ENCODE peak calls at places on chromosome 1, in six cellular contexts. X, Z, N, V, P and B are unnamed samples.

GRCh38 chr1:32393832-32394140 is 455 bp downstream of the BSDC1 start:
- DNase-seq in V (no peak), N (no peak), X (no peak), Z (no peak), P (peak; percentile 58), B (no peak)

GRCh38 chr1:161226320-161226711 is 456 bp downstream of the TOMM40L start:
- DNase-seq in V (no peak), P (no peak), X (no peak), N (no peak), Z (no peak), B (no peak)

GRCh38 chr1:152189657-152190442 is 30.8 kb upstream of the RPTN start:
- DNase-seq in N (peak; percentile 37), P (peak; percentile 60), X (no peak), V (peak; percentile 31), Z (no peak), B (no peak)

GRCh38 chr1:232437510-232437909 is 192.4 kb downstream of the SIPA1L2 start:
- DNase-seq in X (no peak), P (no peak), Z (no peak), V (no peak), N (no peak), B (no peak)

GRCh38 chr1:241895013-241895412 is 47.0 kb downstream of the EXO1 start:
- DNase-seq in Z (no peak), V (no peak), P (no peak), X (no peak), N (no peak), B (no peak)

GRCh38 chr1:150696151-150696550 is 803 bp downstream of the GOLPH3L start:
- DNase-seq in Z (no peak), P (no peak), X (no peak), V (no peak), N (no peak), B (no peak)

GRCh38 chr1:12519708-12520364 is 98.2 kb downstream of the DHRS3 start:
- DNase-seq in P (no peak), Z (no peak), N (no peak), X (no peak), V (no peak), B (no peak)

GRCh38 chr1:15952317-15953258 is 23.3 kb downstream of the ZBTB17 start:
- DNase-seq in P (peak; percentile 91), X (no peak), N (no peak), V (no peak), Z (no peak), B (no peak)

GRCh38 chr1:179164494-179164893 is 65.0 kb downstream of the ABL2 start:
- DNase-seq in Z (no peak), X (peak; percentile 31), V (peak; percentile 45), P (no peak), N (no peak), B (no peak)

GRCh38 chr1:36217667-36218066 is 6.6 kb upstream of the THRAP3 start:
- DNase-seq in X (no peak), N (no peak), Z (no peak), V (no peak), P (no peak), B (no peak)

GRCh38 chr1:229149435-229149834 is 121.5 kb upstream of the RAB4A start:
- DNase-seq in Z (no peak), P (no peak), X (no peak), N (no peak), V (no peak), B (no peak)

GRCh38 chr1:67713071-67713806 is 28.2 kb downstream of the GADD45A start:
- DNase-seq in P (peak; percentile 61), N (no peak), X (no peak), V (peak; percentile 45), Z (no peak), B (no peak)

GRCh38 chr1:165434264-165434663 is 10.7 kb downstream of the RXRG start:
- DNase-seq in N (no peak), Z (no peak), X (no peak), P (no peak), V (no peak), B (no peak)

GRCh38 chr1:9362488-9362887 is 69.8 kb downstream of the SPSB1 start:
- DNase-seq in X (no peak), N (no peak), V (no peak), P (no peak), Z (no peak), B (no peak)

GRCh38 chr1:8821084-8821483 is 3.6 kb upstream of the RERE start:
- DNase-seq in V (no peak), Z (no peak), N (no peak), P (no peak), X (no peak), B (no peak)

GRCh38 chr1:89198081-89198480 is 661 bp downstream of the GBP4 start:
- DNase-seq in X (no peak), N (no peak), P (no peak), V (no peak), Z (no peak), B (no peak)

GRCh38 chr1:184555665-184556641 is 169.1 kb downstream of the C1orf21 start:
- DNase-seq in V (no peak), Z (no peak), N (no peak), P (no peak), X (no peak), B (no peak)

GRCh38 chr1:25837253-25837875 is 17.6 kb downstream of the MTFR1L start:
- DNase-seq in X (no peak), N (no peak), V (peak; percentile 41), P (no peak), Z (no peak), B (no peak)

GRCh38 chr1:82059931-82060330 is 259.2 kb downstream of the ADGRL2 start:
- DNase-seq in V (no peak), Z (no peak), N (no peak), P (no peak), X (no peak), B (no peak)
- TF ChIP-seq TAF1 in V (no peak), Z (no peak), N (no peak), P (no peak), X (no peak), B (no peak)

GRCh38 chr1:43318831-43319230 is 18.0 kb downstream of the TIE1 start:
- DNase-seq in V (no peak), X (no peak), N (no peak), Z (no peak), P (no peak), B (no peak)
- TF ChIP-seq POLR2A in V (no peak), X (no peak), N (no peak), Z (no peak), P (no peak), B (no peak)

DNA sequence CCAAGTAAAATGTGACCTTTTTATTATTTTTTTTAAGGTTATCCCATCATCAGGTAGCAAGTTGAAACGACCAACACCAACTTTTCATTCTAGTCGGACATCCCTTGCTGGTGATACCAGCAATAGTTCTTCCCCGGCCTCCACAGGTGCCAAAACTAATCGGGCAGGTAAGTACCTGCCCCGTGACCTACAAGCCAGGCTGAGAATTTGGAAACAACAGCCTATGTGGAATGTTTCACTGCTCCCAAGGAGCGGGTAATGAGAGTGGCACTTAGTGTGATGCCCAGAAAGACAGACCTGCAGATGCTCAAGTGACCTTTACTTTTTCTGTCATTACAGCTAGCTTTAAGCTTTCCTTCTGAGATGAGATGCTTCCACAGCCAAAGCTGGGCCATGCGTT is 6.9 kb upstream of the BMP8A start:
- DNase-seq in P (no peak), X (no peak), V (no peak), Z (no peak), N (no peak), B (no peak)
- TF ChIP-seq POLR2AphosphoS5 in P (no peak), X (no peak), V (no peak), Z (no peak), N (no peak), B (no peak)

DNA sequence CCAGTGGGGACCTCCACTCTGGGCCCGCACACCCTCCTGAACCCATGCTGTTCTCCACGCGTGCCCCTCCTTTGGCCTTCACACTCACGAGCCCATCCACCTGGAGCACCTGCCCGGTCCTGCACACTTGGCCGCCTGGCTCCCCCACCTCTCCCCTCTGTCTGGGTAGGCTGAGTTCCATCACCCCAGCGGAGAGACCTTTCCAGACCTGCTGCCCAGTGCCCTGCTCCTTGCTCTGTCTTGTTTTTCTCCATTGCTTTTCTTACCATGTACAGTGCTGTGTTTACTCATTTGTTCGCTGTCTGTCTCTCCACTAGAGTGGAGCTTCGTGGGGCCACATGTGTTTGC is 351.0 kb upstream of the VAMP3 start:
- DNase-seq in Z (no peak), X (no peak), V (no peak), P (no peak), N (no peak), B (peak; percentile 1)
- TF ChIP-seq TAF1 in Z (no peak), X (no peak), V (no peak), P (no peak), N (no peak), B (no peak)